ENCODE peak calls at places on chromosomes 11 and 22, in five cellular contexts. C is OCI-LY7, G is PC-3, B is GM23338, S is SK-N-SH. K is an unnamed sample. For H3K9me2, the result is how much of the 10 kb centered on the place peaks cover.

GRCh38 chr11:12707500-12707880 is 33.3 kb downstream of the TEAD1 start:
- DNase-seq in C (no peak), G (no peak), B (no peak), S (no peak), K (no peak)

GRCh38 chr22:41555325-41555724 is 5.5 kb upstream of the CSDC2 start:
- DNase-seq in C (no peak), G (no peak), B (no peak), S (no peak), K (no peak)

GRCh38 chr11:130188047-130188446 is 28.5 kb downstream of the ST14 start:
- DNase-seq in C (no peak), G (no peak), B (no peak), S (no peak), K (no peak)

GRCh38 chr11:106524446-106524845 is 447.0 kb downstream of the AASDHPPT start:
- DNase-seq in C (no peak), G (no peak), B (no peak), S (no peak), K (no peak)

GRCh38 chr22:24564376-24565058 is 8.7 kb downstream of the SNRPD3 start:
- DNase-seq in C (no peak), G (no peak), B (no peak), S (no peak), K (no peak)

GRCh38 chr22:17878186-17878694 is 104.0 kb upstream of the BID start:
- DNase-seq in C (no peak), G (no peak), B (no peak), S (peak), K (no peak)

GRCh38 chr11:86660011-86660595 is 12.3 kb downstream of the ME3 start:
- DNase-seq in C (no peak), G (peak), B (no peak), S (peak), K (no peak)

GRCh38 chr11:12418019-12418611 is 40.7 kb downstream of the PARVA start:
- DNase-seq in C (no peak), G (no peak), B (peak), S (no peak), K (no peak)

GRCh38 chr11:64627371-64627770 is 36.4 kb downstream of the SLC22A12 start:
- DNase-seq in C (no peak), G (no peak), B (no peak), S (no peak), K (no peak)

GRCh38 chr11:122645847-122646246 is 9.7 kb upstream of the UBASH3B start:
- DNase-seq in C (no peak), G (peak), B (no peak), S (no peak), K (no peak)

GRCh38 chr11:2928605-2929510 is at the start of gene PHLDA2:
- DNase-seq in C (no peak), G (peak), B (peak), S (peak), K (no peak)

GRCh38 chr11:111946499-111946898 is 9.4 kb downstream of the DIXDC1 start:
- DNase-seq in C (no peak), G (no peak), B (no peak), S (no peak), K (no peak)

GRCh38 chr22:39931271-39931670 is 28.9 kb upstream of the TMA7B start:
- DNase-seq in C (no peak), G (no peak), B (no peak), S (no peak), K (no peak)

GRCh38 chr22:50011447-50012200 is 941 bp downstream of the IL17REL start:
- DNase-seq in C (peak), G (no peak), B (peak), S (peak), K (no peak)

GRCh38 chr11:28842716-28843115 is 734.5 kb downstream of the METTL15 start:
- DNase-seq in C (no peak), G (no peak), B (no peak), S (no peak), K (no peak)

GRCh38 chr11:134513585-134514120 is 101.6 kb upstream of the B3GAT1 start:
- DNase-seq in C (no peak), G (no peak), B (no peak), S (no peak), K (no peak)

GRCh38 chr22:17192186-17192585 is 27.0 kb downstream of the ADA2 start:
- DNase-seq in C (no peak), G (no peak), B (no peak), S (no peak), K (no peak)

GRCh38 chr11:112417339-112417738 is 156.7 kb upstream of the PLET1 start:
- DNase-seq in C (no peak), G (no peak), B (no peak), S (no peak), K (no peak)

GRCh38 chr11:67056640-67057409 is at the start of gene RHOD:
- DNase-seq in C (no peak), G (peak), B (peak), S (no peak), K (peak)

GRCh38 chr11:69172674-69173073 is 16.9 kb downstream of the SMIM38 start:
- DNase-seq in C (peak), G (peak), B (peak), S (no peak), K (no peak)

GRCh38 chr11:15189646-15190365 is 75.1 kb downstream of the INSC start:
- DNase-seq in C (no peak), G (no peak), B (no peak), S (no peak), K (no peak)

GRCh38 chr22:17258015-17258827 is 39.0 kb upstream of the ADA2 start:
- DNase-seq in C (peak), G (peak), B (peak), S (peak), K (peak)

GRCh38 chr11:46003647-46004046 is 81.2 kb downstream of the LARGE2 start:
- DNase-seq in C (no peak), G (peak), B (peak), S (no peak), K (no peak)

GRCh38 chr22:21665047-21665851 is 563 bp upstream of the PPIL2 start:
- DNase-seq in C (no peak), G (no peak), B (no peak), S (no peak), K (no peak)

GRCh38 chr11:46305295-46305694 is 27.8 kb downstream of the CREB3L1 start:
- DNase-seq in C (peak), G (no peak), B (no peak), S (peak), K (no peak)

GRCh38 chr11:2990617-2991476 is 1.3 kb downstream of the NAP1L4 start:
- DNase-seq in C (peak), G (peak), B (peak), S (no peak), K (peak)

GRCh38 chr11:68082478-68082877 is 38.7 kb downstream of the CHKA start:
- DNase-seq in C (no peak), G (no peak), B (no peak), S (no peak), K (no peak)

GRCh38 chr11:79244805-79245197 is 196.0 kb downstream of the TENM4 start:
- DNase-seq in C (no peak), G (no peak), B (no peak), S (no peak), K (no peak)
- H3K9me2 ChIP-seq in C (under half), G (under half), B (under half), S (under half), K (under half)

GRCh38 chr11:91396243-91397133 is 828.1 kb upstream of the FAT3 start:
- DNase-seq in C (no peak), G (peak), B (no peak), S (no peak), K (no peak)
- TF ChIP-seq EZH2phosphoT487 in C (no peak), G (no peak), B (no peak), S (no peak), K (no peak)

DNA sequence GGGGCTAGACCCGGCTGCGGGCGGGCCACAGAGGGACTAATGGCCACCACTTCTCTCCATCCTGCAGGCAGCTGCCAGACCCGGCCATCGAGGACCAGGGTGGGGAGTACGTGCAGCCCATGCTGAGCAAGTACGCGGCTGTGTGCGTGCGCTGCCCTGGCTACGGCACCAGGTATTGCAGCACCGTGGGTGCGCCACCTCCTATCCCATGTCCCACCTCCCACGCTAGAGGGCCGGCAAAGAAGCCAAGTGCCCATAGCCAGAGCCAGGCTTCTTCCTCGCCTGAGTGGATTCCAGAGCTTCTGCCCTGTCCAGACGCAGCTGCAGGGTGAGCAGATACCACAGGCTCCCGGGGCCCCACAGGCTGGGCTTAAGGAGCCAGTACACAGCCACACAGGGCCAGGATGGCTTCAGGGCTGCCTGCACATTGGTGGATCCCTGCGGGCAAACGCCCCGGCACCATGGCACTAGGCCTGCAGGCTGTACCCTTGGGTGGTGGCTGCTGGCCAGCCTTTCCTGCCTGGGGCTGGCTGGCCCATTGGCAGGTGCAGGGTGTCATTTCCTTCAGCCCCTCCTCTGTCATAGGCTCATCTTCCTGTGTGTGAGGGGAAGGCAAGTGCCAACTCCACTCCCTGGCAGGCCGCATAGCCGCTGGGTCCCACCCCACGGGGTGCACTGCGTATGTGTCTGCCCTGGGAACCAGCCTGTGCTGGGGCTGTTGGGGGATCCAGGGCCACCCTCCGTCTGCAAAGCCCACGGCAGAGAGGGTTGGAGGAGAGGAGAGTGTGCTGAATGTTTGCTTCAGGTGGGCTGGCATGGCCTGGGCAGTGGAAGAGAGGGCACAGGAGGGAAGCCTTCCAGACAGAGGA is 16.5 kb upstream of the DGCR8 start:
- DNase-seq in C (no peak), G (no peak), B (peak), S (no peak), K (no peak)
- TF ChIP-seq CTCF in C (no peak), G (no peak), B (no peak), S (no peak), K (no peak)

GRCh38 chr11:92123540-92123939 is 101.1 kb upstream of the FAT3 start:
- DNase-seq in C (no peak), G (peak), B (no peak), S (no peak), K (no peak)

GRCh38 chr11:92128026-92128425 is 96.6 kb upstream of the FAT3 start:
- DNase-seq in C (no peak), G (no peak), B (no peak), S (no peak), K (no peak)

GRCh38 chr11:92125316-92125715 is 99.3 kb upstream of the FAT3 start:
- DNase-seq in C (no peak), G (no peak), B (no peak), S (no peak), K (no peak)

GRCh38 chr11:92122561-92122960 is 102.1 kb upstream of the FAT3 start:
- DNase-seq in C (no peak), G (peak), B (no peak), S (no peak), K (no peak)
- H3K9me2 ChIP-seq in C (under half), G (under half), B (under half), S (under half), K (under half)

GRCh38 chr22:33210129-33210784 is 152.1 kb upstream of the SYN3 start:
- DNase-seq in C (peak), G (peak), B (peak), S (peak), K (peak)
- TF ChIP-seq EZH2phosphoT487 in C (no peak), G (no peak), B (no peak), S (no peak), K (no peak)

DNA sequence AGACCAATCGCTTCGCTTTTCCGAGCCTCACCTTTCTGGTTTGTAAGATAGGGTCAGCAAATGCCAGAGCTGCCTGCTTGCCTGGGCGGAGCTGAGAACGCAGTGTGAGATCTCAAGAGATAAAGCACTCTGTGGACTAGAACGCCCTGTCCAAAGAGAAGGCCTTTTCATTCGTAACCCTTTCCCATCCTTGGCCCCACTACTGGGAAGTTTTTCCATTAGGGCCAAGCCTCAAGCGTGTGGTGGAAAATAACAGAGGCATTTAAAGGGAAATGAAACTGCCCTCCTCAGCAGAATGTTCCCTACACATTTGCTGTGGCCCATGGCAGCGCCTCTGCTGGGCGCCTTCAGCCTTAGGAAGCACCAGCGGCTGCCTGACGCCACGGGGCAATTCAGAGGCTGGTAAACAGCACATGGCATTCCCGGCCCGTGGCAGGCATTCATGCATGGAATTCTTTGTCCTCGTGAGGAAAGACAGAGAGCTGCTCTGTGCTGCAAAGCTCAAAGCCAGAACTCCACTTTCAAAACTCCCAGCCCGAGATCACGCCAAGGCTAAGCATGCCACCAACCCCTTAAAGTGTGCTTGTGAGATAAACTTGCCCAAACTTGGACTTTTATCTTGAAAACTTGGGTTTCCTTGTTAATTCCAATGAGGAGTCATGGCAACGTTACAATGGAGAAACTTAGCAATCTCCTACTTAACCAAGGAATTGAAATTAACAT is 38.1 kb downstream of the AHNAK start:
- DNase-seq in C (peak), G (peak), B (peak), S (peak), K (peak)
- TF ChIP-seq CTCF in C (peak), G (peak), B (peak), S (peak), K (peak)

GRCh38 chr11:43546561-43547410 is 133.8 kb upstream of the HSD17B12 start:
- DNase-seq in C (no peak), G (no peak), B (no peak), S (no peak), K (no peak)
- H3K9me2 ChIP-seq in C (under half), G (under half), B (under half), S (under half), K (under half)